ENCODE peak calls at places on chromosomes 11 and 22, in six cellular contexts. B is activated T-cell treated with anti-CD3 and anti-CD28 coated beads, Interleukin-2, amount 50 U/mL, for 72 hours; I is T-helper 17 cell; O is stimulated activated naive CD8-positive, alpha-beta T cell treated with anti-CD3 and anti-CD28 coated beads, Interleukin-15, Interleukin-2, amounts not matched to agents 100 U/mL and 50 U/mL, for 24 hours; X is left lung; P is T-cell. W is an unnamed sample.

GRCh38 chr22:28892175-28892731 is 8.9 kb downstream of the ZNRF3 start:
- ATAC-seq in B (no peak), I (no peak), O (peak; percentile 9), X (peak; percentile 70), P (no peak), W (no peak)

GRCh38 chr22:26632422-26633155 is 10.8 kb downstream of the CRYBA4 start:
- ATAC-seq in B (no peak), I (no peak), O (no peak), X (peak; percentile 21), P (no peak), W (no peak)

GRCh38 chr11:15810581-15810980 is 545.8 kb downstream of the SOX6 start:
- ATAC-seq in B (no peak), I (no peak), O (no peak), X (no peak), P (no peak), W (peak; percentile 26)

GRCh38 chr11:95144313-95145235 is 54.9 kb downstream of the ENDOD1 start:
- ATAC-seq in B (no peak), I (no peak), O (no peak), X (no peak), P (no peak), W (no peak)

GRCh38 chr11:111770581-111771134 is 4.5 kb upstream of the PPP2R1B start:
- ATAC-seq in B (no peak), I (no peak), O (no peak), X (no peak), P (no peak), W (no peak)

GRCh38 chr22:23190526-23190925 is 10.2 kb downstream of the BCR start:
- ATAC-seq in B (no peak), I (no peak), O (no peak), X (no peak), P (no peak), W (no peak)

GRCh38 chr22:39251762-39252460 is 7.1 kb upstream of the PDGFB start:
- ATAC-seq in B (no peak), I (no peak), O (no peak), X (peak; percentile 7), P (no peak), W (no peak)

GRCh38 chr11:5291207-5291838 is 10.4 kb downstream of the OR51B4 start:
- ATAC-seq in B (peak; percentile 35), I (no peak), O (no peak), X (no peak), P (no peak), W (no peak)

GRCh38 chr11:76604652-76605241 is 65.8 kb downstream of the LRRC32 start:
- ATAC-seq in B (no peak), I (no peak), O (no peak), X (peak; percentile 36), P (peak; percentile 23), W (no peak)

GRCh38 chr11:105168457-105168856 is 28.9 kb upstream of the CARD18 start:
- ATAC-seq in B (no peak), I (no peak), O (no peak), X (no peak), P (no peak), W (no peak)

GRCh38 chr11:104876838-104877500 is 21.3 kb downstream of the CASP12 start:
- ATAC-seq in B (peak; percentile 73), I (peak; percentile 67), O (peak; percentile 80), X (no peak), P (peak; percentile 80), W (peak; percentile 68)

GRCh38 chr11:69642549-69642912 is 1.6 kb downstream of the CCND1 start:
- ATAC-seq in B (peak; percentile 49), I (peak; percentile 54), O (peak; percentile 14), X (no peak), P (peak; percentile 49), W (peak; percentile 60)

GRCh38 chr11:45798793-45799441 is 6.0 kb upstream of the SLC35C1 start:
- ATAC-seq in B (no peak), I (no peak), O (no peak), X (peak; percentile 72), P (no peak), W (no peak)

GRCh38 chr11:93034640-93035039 is 65.2 kb downstream of the MTNR1B start:
- ATAC-seq in B (no peak), I (no peak), O (no peak), X (no peak), P (no peak), W (no peak)

GRCh38 chr11:15816270-15816871 is 540.0 kb downstream of the SOX6 start:
- ATAC-seq in B (peak; percentile 81), I (peak; percentile 46), O (peak; percentile 64), X (peak; percentile 70), P (no peak), W (no peak)

GRCh38 chr22:46393791-46394333 is 58.3 kb downstream of the TRMU start:
- ATAC-seq in B (no peak), I (peak; percentile 59), O (no peak), X (no peak), P (no peak), W (no peak)

GRCh38 chr11:22624742-22625447 is 728 bp downstream of the FANCF start:
- ATAC-seq in B (peak; percentile 62), I (peak; percentile 58), O (peak; percentile 51), X (peak; percentile 81), P (peak; percentile 56), W (peak; percentile 71)

GRCh38 chr11:114216804-114217195 is 79.4 kb upstream of the NNMT start:
- ATAC-seq in B (peak; percentile 65), I (peak; percentile 82), O (no peak), X (no peak), P (peak; percentile 79), W (no peak)

W was measured in stimulated activated memory B cell treated with anti-CD40 and anti-IgM and Interleukin-4, amounts not matched to agents 10 μg/mL and 1 μg/mL and 100 μg/mL, for 72 hours.